ENCODE peak calls at places on chromosomes 6 and 20, in nine cellular contexts. D is stimulated activated CD4-positive, alpha-beta T cell treated with anti-CD3 and anti-CD28 coated beads, Interleukin-1b, Interleukin-23, amount 100 ng/mL, for 4 hours; K is bronchial epithelial cell; U is foreskin melanocyte; F is cardiac fibroblast; H is BJ; Z is HCEC 1CT; Q is ELR; T is mesothelial cell of epicardium. E is an unnamed sample.

GRCh38 chr20:61002090-61002489 is 250.0 kb upstream of the CDH4 start:
- DNase-seq in D (no peak), K (no peak), T (no peak), H (no peak), Q (no peak), F (no peak), Z (no peak), U (no peak), E (no peak)

GRCh38 chr20:53773792-53774371 is 180.2 kb upstream of the ZNF217 start:
- DNase-seq in U (peak), Q (peak), H (peak), T (no peak), Z (peak), K (peak), F (peak), D (no peak), E (peak)

GRCh38 chr6:46269447-46270229 is 98.9 kb upstream of the ENPP5 start:
- DNase-seq in F (peak), D (no peak), K (no peak), U (no peak), Q (no peak), Z (no peak), T (no peak), H (no peak), E (no peak)

GRCh38 chr6:39137235-39137634 is 22.2 kb upstream of the SAYSD1 start:
- DNase-seq in T (peak), Q (peak), K (peak), U (no peak), Z (no peak), F (peak), D (no peak), H (no peak), E (no peak)

GRCh38 chr6:125612400-125612846 is 137.0 kb upstream of the HEY2 start:
- DNase-seq in D (no peak), K (no peak), U (no peak), Z (no peak), F (peak), T (no peak), Q (no peak), H (no peak), E (no peak)

GRCh38 chr6:50824505-50824904 is 5.8 kb downstream of the TFAP2B start:
- DNase-seq in F (no peak), Q (no peak), K (no peak), D (no peak), U (no peak), H (no peak), T (no peak), Z (no peak), E (no peak)

GRCh38 chr6:145704153-145704781 is 31.1 kb downstream of the EPM2A start:
- DNase-seq in Q (peak), Z (peak), H (no peak), K (peak), F (peak), D (no peak), T (no peak), U (no peak), E (no peak)

GRCh38 chr20:23683281-23683680 is 5.6 kb downstream of the CST4 start:
- DNase-seq in Q (peak), K (no peak), Z (no peak), D (no peak), T (no peak), F (peak), H (no peak), U (no peak), E (no peak)

GRCh38 chr6:93319304-93319703 is 100.1 kb downstream of the EPHA7 start:
- DNase-seq in F (no peak), Z (no peak), D (no peak), U (no peak), T (no peak), K (no peak), Q (no peak), H (no peak), E (no peak)

GRCh38 chr6:3383525-3383924 is 73.3 kb downstream of the SLC22A23 start:
- DNase-seq in Q (peak), U (no peak), T (no peak), H (no peak), Z (no peak), F (peak), D (no peak), K (peak), E (no peak)

GRCh38 chr6:166989427-166990034 is 9.7 kb upstream of the CEP43 start:
- DNase-seq in Z (peak), T (no peak), F (peak), K (peak), H (no peak), U (no peak), Q (peak), D (peak), E (no peak)

GRCh38 chr6:140480852-140481251 is 1106.4 kb upstream of the CITED2 start:
- DNase-seq in U (no peak), K (peak), D (no peak), F (peak), Z (no peak), H (no peak), T (no peak), Q (peak), E (peak)

GRCh38 chr20:38132910-38133501 is 32.1 kb downstream of the TGM2 start:
- DNase-seq in U (no peak), K (no peak), F (no peak), Z (no peak), H (no peak), T (no peak), Q (no peak), D (no peak), E (no peak)

GRCh38 chr6:105834548-105834947 is 251.6 kb upstream of the PRDM1 start:
- DNase-seq in U (no peak), H (no peak), K (no peak), Q (no peak), Z (no peak), T (no peak), D (no peak), F (no peak), E (no peak)

GRCh38 chr20:34558320-34559202 is at the start of gene MAP1LC3A:
- DNase-seq in H (peak), T (peak), D (peak), Z (peak), U (peak), Q (peak), K (peak), F (peak), E (peak)

GRCh38 chr20:13420625-13421024 is 199.6 kb downstream of the ISM1 start:
- DNase-seq in D (no peak), Z (no peak), K (no peak), H (no peak), U (no peak), T (no peak), Q (no peak), F (no peak), E (no peak)

GRCh38 chr6:86888311-86888710 is 49.0 kb upstream of the HTR1E start:
- DNase-seq in Z (no peak), F (no peak), K (no peak), T (no peak), U (no peak), Q (no peak), D (no peak), H (no peak), E (no peak)

GRCh38 chr20:13034115-13034514 is 25.3 kb downstream of the SPTLC3 start:
- DNase-seq in F (no peak), T (no peak), Q (no peak), Z (peak), U (no peak), D (no peak), H (no peak), K (peak), E (no peak)

E was measured in GM04503.